ENCODE peak calls at places on chromosomes 7 and 10, in five cellular contexts. X, C, I, G and L are unnamed samples.

GRCh38 chr7:33471636-33472242 is 342.4 kb downstream of the BBS9 start:
- DNase-seq in C (no peak), G (no peak), I (no peak), X (no peak), L (no peak)

GRCh38 chr10:108586424-108586823 is 1336.9 kb downstream of the XPNPEP1 start:
- DNase-seq in X (no peak), G (no peak), C (no peak), I (no peak), L (no peak)

GRCh38 chr7:80134536-80135305 is at the start of gene GNAI1:
- DNase-seq in G (peak), X (no peak), I (peak), C (peak), L (peak)

GRCh38 chr7:17408245-17408903 is 109.9 kb downstream of the AHR start:
- DNase-seq in G (peak), I (peak), X (no peak), C (no peak), L (no peak)

GRCh38 chr7:138170959-138171703 is 94.9 kb downstream of the AKR1D1 start:
- DNase-seq in I (no peak), X (no peak), C (no peak), G (no peak), L (no peak)

GRCh38 chr7:38727184-38727940 is 96.2 kb upstream of the AMPH start:
- DNase-seq in C (no peak), I (no peak), G (no peak), X (no peak), L (no peak)

GRCh38 chr10:125985557-125986246 is 89.3 kb downstream of the FANK1 start:
- DNase-seq in G (no peak), I (no peak), X (no peak), C (no peak), L (no peak)

GRCh38 chr10:28302012-28302667 is 724 bp downstream of the MPP7 start:
- DNase-seq in I (no peak), C (no peak), X (no peak), G (no peak), L (peak)

GRCh38 chr7:114243646-114244045 is 171.0 kb upstream of the FOXP2 start:
- DNase-seq in I (no peak), X (no peak), C (no peak), G (no peak), L (no peak)

GRCh38 chr10:99548041-99548530 is 15.3 kb downstream of the NKX2-3 start:
- DNase-seq in I (peak), X (no peak), C (no peak), G (peak), L (no peak)

GRCh38 chr7:2038876-2039728 is 193.6 kb downstream of the MAD1L1 start:
- DNase-seq in C (no peak), I (no peak), X (no peak), G (no peak), L (no peak)

GRCh38 chr10:25758041-25758457 is 176.0 kb upstream of the MYO3A start:
- DNase-seq in G (peak), C (no peak), X (peak), I (peak), L (peak)

GRCh38 chr7:130959743-130960207 is 225.8 kb upstream of the KLF14 start:
- DNase-seq in C (peak), G (peak), I (peak), X (peak), L (no peak)

GRCh38 chr10:63414481-63415260 is 51.1 kb downstream of the JMJD1C start:
- DNase-seq in X (no peak), I (no peak), C (no peak), G (no peak), L (no peak)

GRCh38 chr7:85067371-85067770 is 119.5 kb downstream of the SEMA3D start:
- DNase-seq in C (no peak), I (no peak), G (no peak), X (no peak), L (peak)

GRCh38 chr7:16726189-16726588 is 27.4 kb upstream of the TSPAN13 start:
- DNase-seq in X (no peak), C (no peak), G (no peak), I (peak), L (no peak)

GRCh38 chr10:105579112-105579511 is 938.0 kb downstream of the SORCS3 start:
- DNase-seq in C (no peak), X (no peak), I (no peak), G (no peak), L (no peak)

GRCh38 chr10:34628174-34628802 is 186.8 kb downstream of the PARD3 start:
- DNase-seq in I (peak), C (no peak), G (no peak), X (peak), L (no peak)

GRCh38 chr7:35556532-35557471 is 138.1 kb downstream of the HERPUD2 start:
- DNase-seq in X (no peak), G (no peak), C (no peak), I (peak), L (peak)

GRCh38 chr7:1458676-1459511 is at the start of gene MICALL2:
- DNase-seq in C (no peak), X (peak), I (peak), G (peak), L (peak)

GRCh38 chr10:124403548-124403947 is 15.2 kb downstream of the OAT start:
- DNase-seq in X (peak), G (peak), C (peak), I (peak), L (peak)

GRCh38 chr7:37550426-37550825 is 101.8 kb upstream of the ELMO1 start:
- DNase-seq in X (no peak), I (no peak), C (no peak), G (no peak), L (no peak)

GRCh38 chr7:44615149-44615611 is 8.8 kb downstream of the OGDH start:
- DNase-seq in I (peak), C (no peak), X (peak), G (no peak), L (no peak)

GRCh38 chr10:79128241-79128922 is 59.6 kb downstream of the ZMIZ1 start:
- DNase-seq in C (no peak), X (no peak), I (no peak), G (no peak), L (peak)

GRCh38 chr10:79130255-79130654 is 61.5 kb downstream of the ZMIZ1 start:
- DNase-seq in G (no peak), X (no peak), C (no peak), I (no peak), L (no peak)

GRCh38 chr10:79130846-79131245 is 62.1 kb downstream of the ZMIZ1 start:
- DNase-seq in I (no peak), G (no peak), C (no peak), X (no peak), L (no peak)

GRCh38 chr10:79128923-79129305 is 60.1 kb downstream of the ZMIZ1 start:
- DNase-seq in G (no peak), I (no peak), X (no peak), C (no peak), L (no peak)

DNA sequence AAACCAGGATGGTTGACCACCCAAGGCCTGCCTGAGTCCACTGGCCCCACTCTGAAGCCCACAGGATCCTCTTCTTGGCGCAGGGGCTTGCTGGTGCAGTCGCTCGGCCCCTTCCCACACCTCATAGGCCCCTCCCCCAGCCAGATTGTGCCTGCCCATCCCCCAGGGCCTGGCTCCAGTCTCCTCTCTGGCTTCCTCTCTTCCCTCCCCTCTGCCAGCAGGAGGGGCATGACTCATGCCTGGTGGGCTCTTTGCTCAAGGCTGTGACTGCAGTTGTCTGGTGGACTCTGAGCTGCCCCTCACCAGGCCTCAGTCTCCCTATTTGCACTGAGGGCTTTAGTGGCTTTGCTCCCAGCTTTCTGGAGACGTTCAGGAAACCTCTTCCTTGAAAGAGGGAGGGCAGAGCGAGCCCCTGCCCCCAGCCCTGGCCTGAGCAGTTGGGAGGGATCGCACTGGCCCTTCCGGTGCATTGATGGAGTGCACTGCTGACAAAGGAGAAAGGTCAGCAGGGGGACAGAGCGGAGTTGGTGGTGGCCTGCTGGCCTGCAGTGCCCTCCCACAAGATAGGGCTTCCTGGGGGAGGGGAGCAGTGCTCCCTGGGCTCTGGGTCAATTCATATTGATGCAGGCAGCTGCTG is 60.7 kb downstream of the ZMIZ1 start:
- DNase-seq in G (no peak), C (peak), I (peak), X (peak), L (no peak)
- TF ChIP-seq JUND in G (no peak), C (peak), I (peak), X (peak), L (no peak)

DNA sequence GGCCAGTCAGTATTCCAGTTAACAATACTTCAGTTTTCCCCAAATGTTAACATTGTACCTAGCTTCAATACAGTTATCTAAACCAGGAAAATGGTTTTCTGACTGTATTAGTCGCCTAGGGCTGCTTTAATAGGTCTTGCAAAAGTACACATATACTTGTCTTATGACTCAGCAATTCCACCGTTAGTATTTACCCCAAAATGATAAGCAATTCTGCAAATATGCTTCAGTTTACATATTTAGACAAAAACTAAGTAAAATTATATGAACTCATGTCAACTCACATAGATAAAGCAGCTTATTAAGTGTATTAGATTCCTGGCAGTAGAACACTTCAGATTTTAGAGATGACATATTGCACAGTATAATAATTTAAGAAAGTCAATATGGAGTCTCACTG is 363.3 kb downstream of the ARL4A start:
- DNase-seq in I (peak), C (no peak), G (no peak), X (peak), L (no peak)
- TF ChIP-seq JUND in I (no peak), C (no peak), G (peak), X (peak), L (no peak)

GRCh38 chr7:149881328-149882263 is 7.8 kb downstream of the ATP6V0E2 start:
- DNase-seq in G (no peak), C (no peak), I (no peak), X (no peak), L (no peak)

GRCh38 chr7:149884016-149884415 is 10.2 kb downstream of the ATP6V0E2 start:
- DNase-seq in G (no peak), I (no peak), X (no peak), C (no peak), L (no peak)

GRCh38 chr7:149883452-149883861 is 9.7 kb downstream of the ATP6V0E2 start:
- DNase-seq in C (peak), X (peak), I (peak), G (peak), L (no peak)

GRCh38 chr7:149883049-149883439 is 9.3 kb downstream of the ATP6V0E2 start:
- DNase-seq in G (no peak), C (no peak), X (no peak), I (no peak), L (no peak)

DNA sequence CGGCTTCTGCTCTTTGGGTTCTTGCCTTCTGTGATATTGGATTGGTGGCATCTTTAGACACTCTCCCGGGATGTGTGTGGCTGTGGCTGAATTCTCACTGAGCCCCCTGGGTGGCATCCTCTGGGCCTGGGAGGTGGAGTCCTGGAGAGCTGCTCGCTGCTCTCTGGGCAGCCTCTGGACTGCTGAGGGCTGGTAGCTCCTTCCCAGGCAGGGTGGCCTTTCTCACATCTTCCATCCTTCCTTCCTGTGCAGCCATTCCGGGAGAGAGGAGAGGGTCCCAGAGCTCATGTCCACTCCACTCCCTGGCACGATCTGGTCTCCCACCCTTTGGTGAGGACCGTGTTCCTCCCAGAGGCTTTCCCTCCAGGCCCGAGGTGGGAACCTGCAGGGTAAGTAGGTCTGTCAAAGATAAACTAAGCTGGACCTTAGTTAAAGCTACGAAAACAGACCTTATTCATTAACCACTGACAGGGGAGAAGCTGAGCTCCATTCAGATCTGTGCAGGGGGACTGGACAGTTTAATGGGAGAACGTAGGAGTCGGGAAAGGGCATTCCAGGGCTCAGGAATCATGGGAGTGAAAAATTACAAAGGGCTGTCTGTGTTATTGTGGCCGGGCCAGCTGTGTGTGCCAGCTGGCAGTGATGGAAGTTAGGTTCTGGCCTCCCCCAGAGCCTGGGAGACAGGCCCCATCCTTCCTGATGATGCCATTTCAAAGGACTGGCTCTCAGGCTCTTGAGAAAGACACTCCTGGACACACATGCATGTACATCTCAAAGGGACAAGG is 8.7 kb downstream of the ATP6V0E2 start:
- DNase-seq in X (no peak), G (no peak), C (no peak), I (no peak), L (no peak)
- TF ChIP-seq JUND in X (no peak), G (no peak), C (no peak), I (no peak), L (no peak)

DNA sequence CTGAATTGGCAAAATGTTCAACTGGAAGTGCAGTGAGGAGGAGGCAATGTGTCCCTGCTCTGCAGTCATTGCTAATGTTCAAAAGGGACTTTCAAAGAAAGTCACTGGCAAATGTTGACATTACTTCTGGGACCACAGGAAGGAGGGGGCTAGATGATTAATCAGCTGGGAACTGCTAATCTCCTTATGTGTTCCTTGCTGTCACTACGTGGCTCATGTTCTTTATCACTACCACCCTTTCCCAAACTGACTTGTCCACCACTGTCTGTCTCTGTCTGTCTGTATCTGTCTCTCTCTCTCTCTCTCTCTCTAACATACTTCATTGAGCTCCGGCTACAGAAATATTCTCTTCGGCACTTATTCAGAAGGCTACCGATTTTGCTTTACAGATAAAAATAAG is 86.9 kb upstream of the MTPN start:
- DNase-seq in C (no peak), I (no peak), G (no peak), X (peak), L (no peak)
- TF ChIP-seq JUND in C (no peak), I (no peak), G (no peak), X (peak), L (no peak)

DNA sequence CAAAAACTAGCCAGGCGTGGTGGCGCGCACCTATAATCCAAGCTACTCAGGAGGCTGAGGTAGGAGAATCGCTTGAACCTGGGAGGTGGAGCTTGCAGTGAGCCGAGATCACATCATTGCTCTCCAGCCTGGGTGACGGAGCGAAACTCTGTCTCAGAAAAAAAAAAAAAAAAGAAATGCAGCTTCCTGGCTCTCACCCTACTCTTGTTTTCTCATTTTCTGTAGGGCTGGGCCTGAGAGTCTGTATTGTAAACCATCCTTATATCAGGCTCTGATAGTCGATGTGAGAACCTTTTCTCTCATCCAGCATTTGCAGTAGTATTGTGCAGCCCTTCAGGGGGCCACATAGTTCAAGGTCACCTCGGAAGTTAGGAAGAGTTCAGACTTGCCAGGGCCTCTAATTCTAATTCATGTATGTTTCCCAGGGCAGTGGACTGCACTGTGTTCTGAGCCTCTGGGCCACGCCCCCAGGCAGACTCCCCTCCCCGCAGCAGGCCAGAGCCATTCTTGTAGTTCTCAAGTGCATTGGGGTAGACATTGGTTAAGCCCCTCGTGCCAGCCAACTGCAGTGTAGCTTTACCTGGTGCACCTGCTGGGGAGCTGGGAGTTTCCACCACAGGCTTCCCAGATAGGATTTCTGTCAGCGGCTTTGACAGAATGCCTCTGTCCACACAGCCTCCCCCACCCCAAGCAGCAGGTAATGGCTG is 38.3 kb upstream of the PDCD4 start:
- DNase-seq in G (no peak), C (no peak), X (no peak), I (peak), L (no peak)
- TF ChIP-seq JUND in G (no peak), C (no peak), X (no peak), I (no peak), L (no peak)

GRCh38 chr7:28037220-28038010 is 143.2 kb downstream of the JAZF1 start:
- DNase-seq in I (peak), X (peak), C (no peak), G (peak), L (no peak)
- TF ChIP-seq JUND in I (no peak), X (peak), C (no peak), G (peak), L (no peak)

GRCh38 chr7:148735141-148735540 is 36.4 kb downstream of the CUL1 start:
- DNase-seq in X (no peak), I (no peak), C (no peak), G (no peak), L (no peak)
- TF ChIP-seq JUND in X (no peak), I (no peak), C (no peak), G (no peak), L (no peak)

GRCh38 chr10:32244011-32244410 is 102.9 kb downstream of the EPC1 start:
- DNase-seq in G (no peak), X (no peak), C (no peak), I (no peak), L (no peak)

GRCh38 chr10:32244421-32245207 is 102.3 kb downstream of the EPC1 start:
- DNase-seq in I (no peak), C (no peak), G (no peak), X (no peak), L (no peak)

GRCh38 chr10:32241946-32242345 is 105.0 kb downstream of the EPC1 start:
- DNase-seq in G (no peak), I (no peak), C (no peak), X (no peak), L (no peak)

GRCh38 chr10:32246685-32247084 is 100.3 kb downstream of the EPC1 start:
- DNase-seq in G (no peak), C (no peak), X (no peak), I (no peak), L (no peak)

DNA sequence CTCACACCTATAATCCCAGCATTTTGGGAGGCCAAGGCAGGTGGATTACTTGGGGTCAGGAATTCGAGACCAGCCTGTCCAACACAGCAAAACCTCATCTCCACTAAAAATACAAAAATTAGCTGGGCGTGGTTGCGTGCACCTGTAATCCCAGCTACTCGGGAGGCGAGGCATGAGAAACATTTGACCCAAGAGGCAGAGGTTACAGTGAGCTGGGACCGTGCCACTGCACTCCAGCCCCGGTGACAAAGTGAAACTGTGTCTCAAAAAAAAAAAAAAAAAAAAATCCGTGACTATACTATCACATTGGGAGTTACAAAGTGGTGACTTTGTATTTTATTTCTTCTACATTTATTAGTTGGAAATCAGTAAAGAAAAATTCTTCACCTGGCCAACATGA is 101.2 kb downstream of the EPC1 start:
- DNase-seq in G (no peak), C (no peak), I (no peak), X (no peak), L (no peak)
- TF ChIP-seq JUND in G (no peak), C (no peak), I (no peak), X (no peak), L (no peak)